ENCODE peak calls at places on chromosomes 5 and 9, in ten cellular contexts. One of them, this sample, is unnamed.

GRCh38 chr5:67010684-67011409 is 185.8 kb downstream of the CD180 start:
- DNase-seq in GM23248: peak
- DNase-seq in right lobe of liver: no peak
- DNase-seq in heart left ventricle: no peak
- DNase-seq in psoas muscle: peak
- DNase-seq in tibial nerve: no peak
- DNase-seq in keratinocyte: peak
- DNase-seq in neural progenitor cell: no peak
- DNase-seq in gastrocnemius medialis: peak
- DNase-seq in left ventricle myocardium inferior: no peak
- DNase-seq in this sample: no peak

GRCh38 chr5:59351076-59351794 is 542.3 kb downstream of the PDE4D start:
- DNase-seq in neural progenitor cell: no peak
- DNase-seq in right lobe of liver: no peak
- DNase-seq in tibial nerve: peak
- DNase-seq in GM23248: no peak
- DNase-seq in psoas muscle: no peak
- DNase-seq in gastrocnemius medialis: peak
- DNase-seq in keratinocyte: no peak
- DNase-seq in left ventricle myocardium inferior: no peak
- DNase-seq in heart left ventricle: peak
- DNase-seq in this sample: no peak

GRCh38 chr5:172825610-172826204 is 8.3 kb upstream of the ERGIC1 start:
- DNase-seq in GM23248: no peak
- DNase-seq in heart left ventricle: no peak
- DNase-seq in gastrocnemius medialis: no peak
- DNase-seq in left ventricle myocardium inferior: no peak
- DNase-seq in neural progenitor cell: no peak
- DNase-seq in keratinocyte: no peak
- DNase-seq in psoas muscle: no peak
- DNase-seq in right lobe of liver: no peak
- DNase-seq in tibial nerve: no peak
- DNase-seq in this sample: no peak

GRCh38 chr9:92381780-92382179 is 22.6 kb downstream of the OGN start:
- DNase-seq in keratinocyte: no peak
- DNase-seq in psoas muscle: no peak
- DNase-seq in GM23248: no peak
- DNase-seq in neural progenitor cell: no peak
- DNase-seq in left ventricle myocardium inferior: no peak
- DNase-seq in right lobe of liver: no peak
- DNase-seq in gastrocnemius medialis: no peak
- DNase-seq in tibial nerve: no peak
- DNase-seq in heart left ventricle: no peak
- DNase-seq in this sample: no peak

GRCh38 chr9:105901514-105902109 is 207.3 kb downstream of the TMEM38B start:
- DNase-seq in GM23248: peak
- DNase-seq in right lobe of liver: no peak
- DNase-seq in gastrocnemius medialis: peak
- DNase-seq in neural progenitor cell: peak
- DNase-seq in heart left ventricle: peak
- DNase-seq in keratinocyte: no peak
- DNase-seq in psoas muscle: peak
- DNase-seq in tibial nerve: no peak
- DNase-seq in left ventricle myocardium inferior: peak
- DNase-seq in this sample: no peak

GRCh38 chr5:34841816-34842215 is 2.9 kb downstream of the TTC23L start:
- DNase-seq in right lobe of liver: no peak
- DNase-seq in heart left ventricle: no peak
- DNase-seq in left ventricle myocardium inferior: no peak
- DNase-seq in tibial nerve: no peak
- DNase-seq in neural progenitor cell: no peak
- DNase-seq in psoas muscle: no peak
- DNase-seq in GM23248: no peak
- DNase-seq in keratinocyte: no peak
- DNase-seq in gastrocnemius medialis: no peak
- DNase-seq in this sample: no peak

GRCh38 chr9:135402048-135402738 is 77.4 kb upstream of the PPP1R26 start:
- DNase-seq in tibial nerve: no peak
- DNase-seq in GM23248: no peak
- DNase-seq in left ventricle myocardium inferior: no peak
- DNase-seq in psoas muscle: no peak
- DNase-seq in heart left ventricle: no peak
- DNase-seq in keratinocyte: no peak
- DNase-seq in gastrocnemius medialis: no peak
- DNase-seq in right lobe of liver: no peak
- DNase-seq in neural progenitor cell: no peak
- DNase-seq in this sample: no peak

GRCh38 chr9:114038724-114039313 is 39.3 kb downstream of the AMBP start:
- DNase-seq in GM23248: no peak
- DNase-seq in left ventricle myocardium inferior: no peak
- DNase-seq in tibial nerve: no peak
- DNase-seq in heart left ventricle: no peak
- DNase-seq in psoas muscle: no peak
- DNase-seq in right lobe of liver: no peak
- DNase-seq in neural progenitor cell: no peak
- DNase-seq in gastrocnemius medialis: no peak
- DNase-seq in keratinocyte: no peak
- DNase-seq in this sample: no peak

GRCh38 chr9:104093647-104094533 is at the start of gene SMC2:
- DNase-seq in gastrocnemius medialis: peak
- DNase-seq in psoas muscle: peak
- DNase-seq in GM23248: peak
- DNase-seq in left ventricle myocardium inferior: peak
- DNase-seq in neural progenitor cell: peak
- DNase-seq in tibial nerve: peak
- DNase-seq in right lobe of liver: peak
- DNase-seq in keratinocyte: no peak
- DNase-seq in heart left ventricle: peak
- DNase-seq in this sample: peak

GRCh38 chr9:136759436-136760325 is 1.6 kb upstream of the LCN8 start:
- DNase-seq in right lobe of liver: no peak
- DNase-seq in neural progenitor cell: no peak
- DNase-seq in keratinocyte: no peak
- DNase-seq in heart left ventricle: no peak
- DNase-seq in tibial nerve: no peak
- DNase-seq in GM23248: no peak
- DNase-seq in psoas muscle: no peak
- DNase-seq in gastrocnemius medialis: no peak
- DNase-seq in left ventricle myocardium inferior: no peak
- DNase-seq in this sample: no peak

DNA sequence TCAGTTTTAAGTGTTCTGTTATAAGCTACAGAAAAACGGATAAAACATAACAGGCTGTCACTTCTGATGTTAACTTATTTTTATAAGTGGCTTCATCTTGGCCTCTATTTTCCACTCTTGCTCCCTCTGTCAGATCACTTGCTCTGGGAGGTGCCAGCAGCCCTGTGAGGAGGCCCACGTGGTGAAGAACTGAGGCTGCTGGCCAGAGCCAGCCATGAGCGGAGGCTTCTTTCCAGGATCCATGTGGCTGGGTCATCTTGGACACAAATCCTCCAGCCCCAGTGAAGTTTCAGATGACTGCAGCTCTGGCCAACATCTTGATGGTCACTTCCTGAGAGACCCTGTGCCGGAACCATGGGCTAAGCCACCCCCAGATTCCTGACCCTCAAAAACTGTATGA is 7.5 kb upstream of the CMBL start:
- DNase-seq in psoas muscle: no peak
- DNase-seq in tibial nerve: no peak
- DNase-seq in neural progenitor cell: no peak
- DNase-seq in GM23248: no peak
- DNase-seq in heart left ventricle: no peak
- DNase-seq in right lobe of liver: no peak
- DNase-seq in gastrocnemius medialis: peak
- DNase-seq in left ventricle myocardium inferior: no peak
- DNase-seq in keratinocyte: no peak
- DNase-seq in this sample: no peak
- H3K4me3 ChIP-seq in psoas muscle: no peak
- H3K4me3 ChIP-seq in tibial nerve: no peak
- H3K4me3 ChIP-seq in neural progenitor cell: no peak
- H3K4me3 ChIP-seq in GM23248: no peak
- H3K4me3 ChIP-seq in heart left ventricle: no peak
- H3K4me3 ChIP-seq in right lobe of liver: no peak
- H3K4me3 ChIP-seq in gastrocnemius medialis: no peak
- H3K4me3 ChIP-seq in left ventricle myocardium inferior: no peak
- H3K4me3 ChIP-seq in keratinocyte: no peak
- H3K4me3 ChIP-seq in this sample: no peak

DNA sequence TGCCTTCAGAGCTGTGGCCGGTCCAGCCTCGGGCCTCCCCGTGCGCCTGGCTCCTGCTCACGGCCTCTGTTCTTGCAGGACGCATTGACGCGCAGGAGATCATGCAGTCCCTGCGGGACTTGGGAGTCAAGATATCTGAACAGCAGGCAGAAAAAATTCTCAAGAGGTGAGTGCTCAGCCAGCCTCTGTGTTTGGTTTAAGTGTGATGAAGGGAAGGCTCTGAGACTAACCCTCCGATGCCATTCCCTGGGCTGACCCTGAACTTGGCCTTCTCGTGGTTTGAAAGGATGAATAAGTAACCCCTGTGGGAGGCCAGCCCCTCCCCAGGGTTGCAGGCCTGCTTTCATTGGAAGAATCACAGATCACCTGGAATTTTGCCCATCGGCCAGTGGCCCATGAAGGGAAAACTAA is 26.3 kb downstream of the PTGES2 start:
- DNase-seq in left ventricle myocardium inferior: no peak
- DNase-seq in right lobe of liver: peak
- DNase-seq in keratinocyte: no peak
- DNase-seq in GM23248: no peak
- DNase-seq in psoas muscle: no peak
- DNase-seq in heart left ventricle: no peak
- DNase-seq in gastrocnemius medialis: no peak
- DNase-seq in neural progenitor cell: no peak
- DNase-seq in tibial nerve: no peak
- DNase-seq in this sample: no peak
- H3K27ac ChIP-seq in left ventricle myocardium inferior: peak
- H3K27ac ChIP-seq in right lobe of liver: peak
- H3K27ac ChIP-seq in keratinocyte: no peak
- H3K27ac ChIP-seq in GM23248: no peak
- H3K27ac ChIP-seq in psoas muscle: peak
- H3K27ac ChIP-seq in heart left ventricle: no peak
- H3K27ac ChIP-seq in gastrocnemius medialis: peak
- H3K27ac ChIP-seq in neural progenitor cell: no peak
- H3K27ac ChIP-seq in tibial nerve: no peak
- H3K27ac ChIP-seq in this sample: no peak

GRCh38 chr9:71747572-71747971 is 20.7 kb downstream of the CEMIP2 start:
- DNase-seq in left ventricle myocardium inferior: no peak
- DNase-seq in gastrocnemius medialis: no peak
- DNase-seq in keratinocyte: no peak
- DNase-seq in right lobe of liver: no peak
- DNase-seq in heart left ventricle: no peak
- DNase-seq in neural progenitor cell: no peak
- DNase-seq in psoas muscle: no peak
- DNase-seq in tibial nerve: no peak
- DNase-seq in GM23248: no peak
- DNase-seq in this sample: no peak

GRCh38 chr9:71748280-71748743 is 20.0 kb downstream of the CEMIP2 start:
- DNase-seq in GM23248: peak
- DNase-seq in neural progenitor cell: no peak
- DNase-seq in right lobe of liver: no peak
- DNase-seq in left ventricle myocardium inferior: no peak
- DNase-seq in keratinocyte: no peak
- DNase-seq in tibial nerve: no peak
- DNase-seq in heart left ventricle: no peak
- DNase-seq in gastrocnemius medialis: no peak
- DNase-seq in psoas muscle: no peak
- DNase-seq in this sample: no peak

GRCh38 chr9:71744754-71745521 is 23.4 kb downstream of the CEMIP2 start:
- DNase-seq in right lobe of liver: no peak
- DNase-seq in tibial nerve: no peak
- DNase-seq in GM23248: no peak
- DNase-seq in heart left ventricle: no peak
- DNase-seq in neural progenitor cell: no peak
- DNase-seq in psoas muscle: no peak
- DNase-seq in keratinocyte: no peak
- DNase-seq in left ventricle myocardium inferior: no peak
- DNase-seq in gastrocnemius medialis: no peak
- DNase-seq in this sample: no peak

GRCh38 chr9:71746753-71747115 is 21.6 kb downstream of the CEMIP2 start:
- DNase-seq in keratinocyte: no peak
- DNase-seq in right lobe of liver: no peak
- DNase-seq in gastrocnemius medialis: no peak
- DNase-seq in neural progenitor cell: no peak
- DNase-seq in psoas muscle: no peak
- DNase-seq in GM23248: no peak
- DNase-seq in left ventricle myocardium inferior: no peak
- DNase-seq in tibial nerve: no peak
- DNase-seq in heart left ventricle: no peak
- DNase-seq in this sample: no peak

DNA sequence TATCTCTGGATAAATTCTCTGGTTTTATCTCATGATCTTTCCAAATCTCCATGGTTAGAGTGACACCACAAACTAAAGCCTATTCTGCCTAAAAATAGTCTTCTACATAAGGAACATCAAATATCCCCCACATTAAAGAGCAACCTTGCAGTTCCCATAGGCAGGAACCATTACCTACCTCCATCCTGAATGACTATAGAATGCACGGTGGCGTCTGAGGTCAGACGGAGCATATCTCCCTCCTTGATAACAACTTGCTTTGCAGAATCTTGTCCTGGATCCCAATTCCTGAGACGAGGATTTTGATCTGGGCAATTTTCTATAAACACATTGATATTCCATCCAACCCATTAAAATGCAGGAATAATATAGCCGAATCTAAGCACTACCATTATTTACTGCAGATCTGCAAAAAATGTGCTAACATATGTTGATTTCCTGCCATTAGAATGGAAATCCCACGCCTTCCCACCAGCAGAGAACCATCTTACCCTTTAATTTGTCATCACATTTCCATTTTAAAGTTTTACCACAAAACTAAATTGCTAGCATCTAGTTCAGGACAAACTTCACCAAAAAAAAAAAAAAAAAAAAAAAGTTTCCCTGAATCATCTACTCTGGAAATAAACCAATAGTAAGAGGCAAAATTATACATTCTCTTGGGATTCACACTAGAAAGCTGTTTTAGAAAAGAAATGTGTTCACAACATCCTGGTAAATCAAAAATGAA is 22.1 kb downstream of the CEMIP2 start:
- DNase-seq in GM23248: no peak
- DNase-seq in right lobe of liver: no peak
- DNase-seq in heart left ventricle: no peak
- DNase-seq in neural progenitor cell: no peak
- DNase-seq in gastrocnemius medialis: no peak
- DNase-seq in psoas muscle: no peak
- DNase-seq in left ventricle myocardium inferior: no peak
- DNase-seq in tibial nerve: no peak
- DNase-seq in keratinocyte: no peak
- DNase-seq in this sample: no peak
- H3K4me3 ChIP-seq in GM23248: no peak
- H3K4me3 ChIP-seq in right lobe of liver: no peak
- H3K4me3 ChIP-seq in heart left ventricle: no peak
- H3K4me3 ChIP-seq in neural progenitor cell: no peak
- H3K4me3 ChIP-seq in gastrocnemius medialis: no peak
- H3K4me3 ChIP-seq in psoas muscle: no peak
- H3K4me3 ChIP-seq in left ventricle myocardium inferior: no peak
- H3K4me3 ChIP-seq in tibial nerve: no peak
- H3K4me3 ChIP-seq in keratinocyte: no peak
- H3K4me3 ChIP-seq in this sample: no peak

DNA sequence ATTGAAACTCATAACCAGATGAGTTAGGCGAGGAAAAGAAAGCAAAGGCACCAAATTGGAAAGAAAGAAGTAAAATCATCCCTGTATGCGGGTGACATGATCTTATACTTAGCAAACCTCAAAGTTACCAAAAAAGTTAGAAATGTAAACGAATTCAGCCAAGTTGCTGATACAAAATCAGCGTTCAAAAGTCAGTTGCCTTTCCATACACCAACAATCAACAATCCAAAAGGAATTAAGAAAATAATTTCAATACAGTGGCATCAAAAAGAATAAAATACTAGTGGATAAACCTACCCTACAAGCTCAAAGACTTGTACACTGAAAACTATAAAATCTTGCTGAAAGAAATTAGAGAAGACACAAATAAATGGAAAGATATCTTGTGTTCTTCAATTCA is 14.5 kb downstream of the OBP2B start:
- DNase-seq in neural progenitor cell: no peak
- DNase-seq in GM23248: no peak
- DNase-seq in gastrocnemius medialis: no peak
- DNase-seq in psoas muscle: no peak
- DNase-seq in tibial nerve: no peak
- DNase-seq in keratinocyte: no peak
- DNase-seq in right lobe of liver: no peak
- DNase-seq in left ventricle myocardium inferior: no peak
- DNase-seq in heart left ventricle: no peak
- DNase-seq in this sample: no peak
- H3K27ac ChIP-seq in neural progenitor cell: no peak
- H3K27ac ChIP-seq in GM23248: no peak
- H3K27ac ChIP-seq in gastrocnemius medialis: no peak
- H3K27ac ChIP-seq in psoas muscle: no peak
- H3K27ac ChIP-seq in tibial nerve: no peak
- H3K27ac ChIP-seq in keratinocyte: no peak
- H3K27ac ChIP-seq in right lobe of liver: no peak
- H3K27ac ChIP-seq in left ventricle myocardium inferior: no peak
- H3K27ac ChIP-seq in heart left ventricle: no peak
- H3K27ac ChIP-seq in this sample: no peak

This sample was measured in suprapubic skin.